ENCODE peak calls at places on chromosome 3, in nine cellular contexts. N is NCI-H226, P is H4, Y is esophagus muscularis mucosa, L is substantia nigra, F is GM04503, A is heart left ventricle, X is mesenchymal stem cell, C is RWPE1. R is an unnamed sample.

GRCh38 chr3:194310516-194310915 is 40.6 kb downstream of the CPN2 start:
- DNase-seq in N (no peak), P (no peak), F (no peak), X (no peak), C (no peak), A (no peak), Y (no peak), L (no peak), R (no peak)

GRCh38 chr3:152460936-152461335 is 192.2 kb downstream of the MBNL1 start:
- DNase-seq in A (no peak), F (no peak), C (no peak), Y (no peak), N (no peak), L (no peak), P (no peak), X (no peak), R (no peak)

GRCh38 chr3:124680521-124680920 is 49.7 kb upstream of the UMPS start:
- DNase-seq in X (no peak), L (no peak), P (no peak), N (no peak), A (no peak), F (no peak), Y (no peak), C (no peak), R (no peak)

GRCh38 chr3:68751883-68752282 is 180.5 kb downstream of the TAFA4 start:
- DNase-seq in A (no peak), P (no peak), N (no peak), F (no peak), Y (no peak), C (no peak), L (no peak), X (no peak), R (no peak)

GRCh38 chr3:69806735-69807438 is 67.6 kb downstream of the MITF start:
- DNase-seq in N (no peak), L (no peak), F (no peak), A (no peak), C (no peak), P (peak), Y (no peak), X (peak), R (peak)

GRCh38 chr3:99637041-99637380 is 1.4 kb upstream of the COL8A1 start:
- DNase-seq in N (peak), F (no peak), P (peak), A (no peak), X (peak), L (no peak), C (no peak), Y (no peak), R (peak)

GRCh38 chr3:123194552-123194951 is 7.2 kb upstream of the SEC22A start:
- DNase-seq in P (no peak), C (no peak), N (no peak), X (peak), F (no peak), A (no peak), Y (no peak), L (no peak), R (peak)

GRCh38 chr3:121992601-121993560 is 29.2 kb downstream of the ILDR1 start:
- DNase-seq in N (no peak), P (no peak), A (no peak), C (no peak), L (no peak), Y (peak), F (no peak), X (no peak), R (no peak)

GRCh38 chr3:12288466-12289129 is at the start of gene PPARG:
- DNase-seq in Y (no peak), F (no peak), A (peak), X (peak), L (no peak), N (no peak), C (no peak), P (peak), R (peak)

GRCh38 chr3:15974647-15975046 is 176.9 kb upstream of the ANKRD28 start:
- DNase-seq in Y (no peak), P (no peak), C (no peak), F (no peak), A (no peak), L (no peak), X (no peak), N (no peak), R (no peak)

GRCh38 chr3:45425237-45425933 is 37.0 kb downstream of the LARS2 start:
- DNase-seq in L (no peak), C (no peak), X (peak), N (no peak), P (no peak), F (no peak), Y (no peak), A (no peak), R (no peak)

R was measured in fibroblast of villous mesenchyme.